ENCODE peak calls at places on chromosomes 4 and X, in seven cellular contexts. One of them, this sample, is unnamed.
A peak's percentile ranks its signal among the peaks of the same experiment; 100 is the strongest.

GRCh38 chr4:15778742-15779231 is 659 bp downstream of the CD38 start:
- DNase-seq in DND-41: peak; percentile 78
- DNase-seq in mucosa of descending colon: peak; percentile 54
- DNase-seq in AG04449: no peak
- DNase-seq in heart right ventricle: peak; percentile 18
- DNase-seq in fibroblast of pulmonary artery: no peak
- DNase-seq in uterus: no peak
- DNase-seq in this sample: no peak

GRCh38 chr4:74796631-74797030 is 2.3 kb upstream of the BTC start:
- DNase-seq in DND-41: no peak
- DNase-seq in mucosa of descending colon: no peak
- DNase-seq in AG04449: no peak
- DNase-seq in heart right ventricle: no peak
- DNase-seq in fibroblast of pulmonary artery: no peak
- DNase-seq in uterus: no peak
- DNase-seq in this sample: no peak

GRCh38 chrX:119753639-119754257 is 4.6 kb upstream of the SOWAHD start:
- DNase-seq in DND-41: peak; percentile 61
- DNase-seq in mucosa of descending colon: peak; percentile 67
- DNase-seq in AG04449: no peak
- DNase-seq in heart right ventricle: no peak
- DNase-seq in fibroblast of pulmonary artery: peak; percentile 64
- DNase-seq in uterus: no peak
- DNase-seq in this sample: no peak

GRCh38 chr4:104693601-104694201 is 199.0 kb upstream of the CXXC4 start:
- DNase-seq in DND-41: no peak
- DNase-seq in mucosa of descending colon: peak; percentile 1
- DNase-seq in AG04449: no peak
- DNase-seq in heart right ventricle: no peak
- DNase-seq in fibroblast of pulmonary artery: peak; percentile 34
- DNase-seq in uterus: no peak
- DNase-seq in this sample: no peak

GRCh38 chr4:22910200-22910599 is 217.5 kb downstream of the GBA3 start:
- DNase-seq in DND-41: no peak
- DNase-seq in mucosa of descending colon: no peak
- DNase-seq in AG04449: no peak
- DNase-seq in heart right ventricle: no peak
- DNase-seq in fibroblast of pulmonary artery: no peak
- DNase-seq in uterus: no peak
- DNase-seq in this sample: no peak

GRCh38 chrX:118350715-118351114 is 4.8 kb downstream of the WDR44 start:
- DNase-seq in DND-41: no peak
- DNase-seq in mucosa of descending colon: no peak
- DNase-seq in AG04449: no peak
- DNase-seq in heart right ventricle: no peak
- DNase-seq in fibroblast of pulmonary artery: no peak
- DNase-seq in uterus: no peak
- DNase-seq in this sample: no peak

GRCh38 chr4:161320377-161320776 is 843.4 kb downstream of the FSTL5 start:
- DNase-seq in DND-41: no peak
- DNase-seq in mucosa of descending colon: peak; percentile 17
- DNase-seq in AG04449: no peak
- DNase-seq in heart right ventricle: no peak
- DNase-seq in fibroblast of pulmonary artery: peak; percentile 0
- DNase-seq in uterus: no peak
- DNase-seq in this sample: no peak

GRCh38 chr4:39353478-39354177 is 12.5 kb downstream of the RFC1 start:
- DNase-seq in DND-41: peak; percentile 29
- DNase-seq in mucosa of descending colon: peak; percentile 16
- DNase-seq in AG04449: no peak
- DNase-seq in heart right ventricle: no peak
- DNase-seq in fibroblast of pulmonary artery: peak; percentile 92
- DNase-seq in uterus: no peak
- DNase-seq in this sample: peak; percentile 5

GRCh38 chr4:96845091-96845490 is 1005.2 kb downstream of the PDHA2 start:
- DNase-seq in DND-41: no peak
- DNase-seq in mucosa of descending colon: no peak
- DNase-seq in AG04449: no peak
- DNase-seq in heart right ventricle: no peak
- DNase-seq in fibroblast of pulmonary artery: no peak
- DNase-seq in uterus: no peak
- DNase-seq in this sample: no peak

GRCh38 chrX:46686003-46686645 is 72.8 kb downstream of the SLC9A7 start:
- DNase-seq in DND-41: peak; percentile 43
- DNase-seq in mucosa of descending colon: peak; percentile 26
- DNase-seq in AG04449: no peak
- DNase-seq in heart right ventricle: peak; percentile 17
- DNase-seq in fibroblast of pulmonary artery: peak; percentile 63
- DNase-seq in uterus: peak; percentile 13
- DNase-seq in this sample: no peak

DNA sequence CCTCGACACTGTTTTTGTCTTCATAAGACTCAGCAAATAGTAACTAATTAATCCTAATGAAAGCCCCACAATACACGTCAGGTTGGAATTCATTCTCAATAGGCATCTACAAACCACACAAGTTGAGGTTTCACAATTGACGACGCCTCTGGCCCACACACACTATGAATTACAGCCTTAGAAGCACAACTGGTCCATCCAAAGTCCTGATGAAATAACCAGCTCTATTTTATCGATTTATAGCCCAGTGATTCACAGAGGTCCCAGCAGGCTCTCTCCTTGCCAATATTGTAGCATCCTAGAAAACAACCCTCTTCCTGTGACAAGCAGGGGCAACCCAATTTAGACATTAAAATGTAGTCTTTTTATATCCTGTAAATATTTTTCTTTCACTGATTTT is 112.1 kb downstream of the NR3C2 start:
- DNase-seq in DND-41: no peak
- DNase-seq in mucosa of descending colon: no peak
- DNase-seq in AG04449: no peak
- DNase-seq in heart right ventricle: no peak
- DNase-seq in fibroblast of pulmonary artery: no peak
- DNase-seq in uterus: peak; percentile 43
- DNase-seq in this sample: no peak
- TF ChIP-seq CTCF in DND-41: no peak
- TF ChIP-seq CTCF in mucosa of descending colon: no peak
- TF ChIP-seq CTCF in AG04449: no peak
- TF ChIP-seq CTCF in heart right ventricle: no peak
- TF ChIP-seq CTCF in fibroblast of pulmonary artery: no peak
- TF ChIP-seq CTCF in uterus: no peak
- TF ChIP-seq CTCF in this sample: no peak

DNA sequence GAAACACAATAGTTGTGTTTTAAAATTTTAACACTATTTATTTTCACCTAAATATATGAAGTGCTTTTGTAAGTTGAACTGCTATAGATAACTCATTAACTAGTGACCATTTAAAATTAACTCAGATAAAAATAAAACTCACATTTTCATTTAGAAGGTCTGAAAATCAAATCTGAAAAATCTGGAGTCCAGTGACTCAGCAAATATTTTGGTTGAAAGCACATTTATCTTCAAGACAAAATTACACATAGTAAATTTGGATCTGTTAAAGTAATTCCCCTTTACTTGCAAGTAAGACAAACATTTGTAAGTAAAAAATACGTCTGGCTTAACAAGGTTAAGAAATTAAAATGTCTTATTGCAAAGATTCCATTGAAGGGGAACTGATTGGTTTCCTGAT is 589.1 kb downstream of the TRIML1 start:
- DNase-seq in DND-41: no peak
- DNase-seq in mucosa of descending colon: no peak
- DNase-seq in AG04449: no peak
- DNase-seq in heart right ventricle: no peak
- DNase-seq in fibroblast of pulmonary artery: no peak
- DNase-seq in uterus: no peak
- DNase-seq in this sample: no peak
- H3K4me3 ChIP-seq in DND-41: no peak overlapping the region
- H3K4me3 ChIP-seq in mucosa of descending colon: no peak overlapping the region
- H3K4me3 ChIP-seq in AG04449: no peak overlapping the region
- H3K4me3 ChIP-seq in heart right ventricle: no peak overlapping the region
- H3K4me3 ChIP-seq in fibroblast of pulmonary artery: no peak overlapping the region
- H3K4me3 ChIP-seq in uterus: no peak overlapping the region
- H3K4me3 ChIP-seq in this sample: no peak overlapping the region

GRCh38 chrX:149504226-149504914 is 736 bp downstream of the IDS start:
- DNase-seq in DND-41: peak; percentile 49
- DNase-seq in mucosa of descending colon: no peak
- DNase-seq in AG04449: no peak
- DNase-seq in heart right ventricle: no peak
- DNase-seq in fibroblast of pulmonary artery: no peak
- DNase-seq in uterus: no peak
- DNase-seq in this sample: no peak
- TF ChIP-seq CTCF in DND-41: peak; percentile 64
- TF ChIP-seq CTCF in mucosa of descending colon: no peak
- TF ChIP-seq CTCF in AG04449: peak; percentile 46
- TF ChIP-seq CTCF in heart right ventricle: peak; percentile 11
- TF ChIP-seq CTCF in fibroblast of pulmonary artery: no peak
- TF ChIP-seq CTCF in uterus: no peak
- TF ChIP-seq CTCF in this sample: peak; percentile 22

GRCh38 chrX:275967-276587 is 5.1 kb upstream of the PLCXD1 start:
- DNase-seq in DND-41: no peak
- DNase-seq in mucosa of descending colon: peak; percentile 85
- DNase-seq in AG04449: no peak
- DNase-seq in heart right ventricle: peak; percentile 78
- DNase-seq in fibroblast of pulmonary artery: peak; percentile 41
- DNase-seq in uterus: no peak
- DNase-seq in this sample: no peak
- H3K4me3 ChIP-seq in DND-41: no peak overlapping the region
- H3K4me3 ChIP-seq in mucosa of descending colon: peak overlapping the region; percentile 54
- H3K4me3 ChIP-seq in AG04449: peak overlapping the region; percentile 67
- H3K4me3 ChIP-seq in heart right ventricle: peak overlapping the region; percentile 50
- H3K4me3 ChIP-seq in fibroblast of pulmonary artery: peak overlapping the region; percentile 65
- H3K4me3 ChIP-seq in uterus: peak overlapping the region; percentile 23
- H3K4me3 ChIP-seq in this sample: peak overlapping the region; percentile 46

DNA sequence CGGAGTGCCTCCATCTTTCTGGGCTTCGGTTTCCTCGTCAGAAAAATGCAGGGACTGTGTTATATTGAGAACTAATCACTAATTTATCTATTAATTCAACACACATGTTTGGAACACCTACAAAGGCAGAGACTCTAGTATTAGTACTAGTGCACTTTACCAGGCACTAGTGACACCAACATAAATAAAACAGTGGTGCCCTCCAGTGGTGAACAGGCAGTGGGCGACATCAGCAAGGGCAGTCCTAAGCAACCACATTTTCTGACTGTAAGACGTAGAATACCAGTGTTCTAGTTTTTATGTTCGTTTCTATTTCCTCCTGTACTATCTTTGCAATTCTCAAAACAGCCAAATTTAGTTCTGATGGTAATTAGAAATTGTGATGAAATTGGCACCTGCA is 69.1 kb upstream of the UCP1 start:
- DNase-seq in DND-41: peak; percentile 43
- DNase-seq in mucosa of descending colon: peak; percentile 62
- DNase-seq in AG04449: no peak
- DNase-seq in heart right ventricle: no peak
- DNase-seq in fibroblast of pulmonary artery: peak; percentile 42
- DNase-seq in uterus: no peak
- DNase-seq in this sample: no peak
- TF ChIP-seq CTCF in DND-41: peak; percentile 78
- TF ChIP-seq CTCF in mucosa of descending colon: peak; percentile 46
- TF ChIP-seq CTCF in AG04449: peak; percentile 14
- TF ChIP-seq CTCF in heart right ventricle: peak; percentile 45
- TF ChIP-seq CTCF in fibroblast of pulmonary artery: peak; percentile 49
- TF ChIP-seq CTCF in uterus: no peak
- TF ChIP-seq CTCF in this sample: peak; percentile 47

DNA sequence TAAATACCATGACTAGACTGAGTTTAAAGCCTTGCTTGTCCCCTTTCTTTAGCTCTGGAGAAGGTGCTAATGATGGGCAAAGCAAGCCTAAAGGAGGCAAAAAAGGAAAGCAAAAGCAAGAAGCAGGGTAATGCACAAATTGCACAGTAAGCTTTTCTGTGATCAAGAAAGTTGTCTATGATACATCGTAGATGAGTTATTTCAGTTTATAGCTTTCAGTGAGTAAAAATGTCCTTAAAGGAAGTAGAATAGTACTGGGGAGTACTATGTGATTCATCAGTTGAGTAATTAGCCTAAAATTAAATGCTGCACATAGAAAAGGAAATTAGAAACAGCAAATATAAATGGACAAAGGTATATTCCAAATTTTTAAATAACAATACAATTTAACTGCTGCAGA is 50.2 kb upstream of the PDE5A start:
- DNase-seq in DND-41: no peak
- DNase-seq in mucosa of descending colon: no peak
- DNase-seq in AG04449: no peak
- DNase-seq in heart right ventricle: no peak
- DNase-seq in fibroblast of pulmonary artery: no peak
- DNase-seq in uterus: no peak
- DNase-seq in this sample: no peak
- H3K4me3 ChIP-seq in DND-41: no peak overlapping the region
- H3K4me3 ChIP-seq in mucosa of descending colon: no peak overlapping the region
- H3K4me3 ChIP-seq in AG04449: no peak overlapping the region
- H3K4me3 ChIP-seq in heart right ventricle: no peak overlapping the region
- H3K4me3 ChIP-seq in fibroblast of pulmonary artery: no peak overlapping the region
- H3K4me3 ChIP-seq in uterus: no peak overlapping the region
- H3K4me3 ChIP-seq in this sample: no peak overlapping the region